ENCODE peak calls at places on chromosome 6, in nine cellular contexts. One of them, this sample, is unnamed.

GRCh38 chr6:27439371-27439770 is 33.5 kb downstream of the ZNF184 start:
- DNase-seq in frontal cortex: no peak
- DNase-seq in ovary: no peak
- DNase-seq in astrocyte of the cerebellum: no peak
- DNase-seq in HuH-7.5: no peak
- DNase-seq in tibial nerve: no peak
- DNase-seq in glutamatergic neuron: no peak
- DNase-seq in stimulated activated CD4-positive, alpha-beta T cell treated with anti-CD3 and anti-CD28 coated beads, Interleukin-2, amount 100 ng/mL, for 24 hours: no peak
- DNase-seq in AG04449: no peak
- DNase-seq in this sample: no peak

GRCh38 chr6:37535701-37536461 is 36.2 kb upstream of the CCDC167 start:
- DNase-seq in ovary: no peak
- DNase-seq in HuH-7.5: no peak
- DNase-seq in tibial nerve: no peak
- DNase-seq in astrocyte of the cerebellum: no peak
- DNase-seq in stimulated activated CD4-positive, alpha-beta T cell treated with anti-CD3 and anti-CD28 coated beads, Interleukin-2, amount 100 ng/mL, for 24 hours: peak
- DNase-seq in frontal cortex: no peak
- DNase-seq in glutamatergic neuron: peak
- DNase-seq in AG04449: no peak
- DNase-seq in this sample: no peak

GRCh38 chr6:149380523-149380922 is 19.5 kb upstream of the SUMO4 start:
- DNase-seq in HuH-7.5: no peak
- DNase-seq in glutamatergic neuron: no peak
- DNase-seq in frontal cortex: no peak
- DNase-seq in stimulated activated CD4-positive, alpha-beta T cell treated with anti-CD3 and anti-CD28 coated beads, Interleukin-2, amount 100 ng/mL, for 24 hours: no peak
- DNase-seq in ovary: no peak
- DNase-seq in tibial nerve: no peak
- DNase-seq in AG04449: no peak
- DNase-seq in astrocyte of the cerebellum: no peak
- DNase-seq in this sample: no peak

GRCh38 chr6:57284056-57284455 is 33.4 kb upstream of the PRIM2 start:
- DNase-seq in glutamatergic neuron: no peak
- DNase-seq in ovary: no peak
- DNase-seq in frontal cortex: no peak
- DNase-seq in AG04449: no peak
- DNase-seq in stimulated activated CD4-positive, alpha-beta T cell treated with anti-CD3 and anti-CD28 coated beads, Interleukin-2, amount 100 ng/mL, for 24 hours: no peak
- DNase-seq in astrocyte of the cerebellum: no peak
- DNase-seq in HuH-7.5: no peak
- DNase-seq in tibial nerve: no peak
- DNase-seq in this sample: no peak

GRCh38 chr6:133286765-133287164 is 45.6 kb downstream of the EYA4 start:
- DNase-seq in frontal cortex: no peak
- DNase-seq in glutamatergic neuron: no peak
- DNase-seq in stimulated activated CD4-positive, alpha-beta T cell treated with anti-CD3 and anti-CD28 coated beads, Interleukin-2, amount 100 ng/mL, for 24 hours: no peak
- DNase-seq in astrocyte of the cerebellum: no peak
- DNase-seq in tibial nerve: no peak
- DNase-seq in AG04449: no peak
- DNase-seq in ovary: no peak
- DNase-seq in HuH-7.5: no peak
- DNase-seq in this sample: peak

GRCh38 chr6:56046576-56046975 is 171.2 kb upstream of the BMP5 start:
- DNase-seq in stimulated activated CD4-positive, alpha-beta T cell treated with anti-CD3 and anti-CD28 coated beads, Interleukin-2, amount 100 ng/mL, for 24 hours: no peak
- DNase-seq in tibial nerve: peak
- DNase-seq in AG04449: no peak
- DNase-seq in astrocyte of the cerebellum: peak
- DNase-seq in frontal cortex: no peak
- DNase-seq in HuH-7.5: no peak
- DNase-seq in ovary: no peak
- DNase-seq in glutamatergic neuron: no peak
- DNase-seq in this sample: no peak

GRCh38 chr6:40588070-40588384 is 863 bp upstream of the LRFN2 start:
- DNase-seq in glutamatergic neuron: no peak
- DNase-seq in AG04449: no peak
- DNase-seq in ovary: no peak
- DNase-seq in tibial nerve: no peak
- DNase-seq in astrocyte of the cerebellum: no peak
- DNase-seq in HuH-7.5: no peak
- DNase-seq in stimulated activated CD4-positive, alpha-beta T cell treated with anti-CD3 and anti-CD28 coated beads, Interleukin-2, amount 100 ng/mL, for 24 hours: no peak
- DNase-seq in frontal cortex: no peak
- DNase-seq in this sample: no peak

GRCh38 chr6:54386295-54386694 is 78.1 kb downstream of the TINAG start:
- DNase-seq in glutamatergic neuron: no peak
- DNase-seq in HuH-7.5: no peak
- DNase-seq in stimulated activated CD4-positive, alpha-beta T cell treated with anti-CD3 and anti-CD28 coated beads, Interleukin-2, amount 100 ng/mL, for 24 hours: no peak
- DNase-seq in AG04449: no peak
- DNase-seq in frontal cortex: no peak
- DNase-seq in astrocyte of the cerebellum: no peak
- DNase-seq in tibial nerve: no peak
- DNase-seq in ovary: no peak
- DNase-seq in this sample: no peak

GRCh38 chr6:108914235-108915022 is 66.2 kb downstream of the ARMC2 start:
- DNase-seq in glutamatergic neuron: no peak
- DNase-seq in HuH-7.5: peak
- DNase-seq in tibial nerve: no peak
- DNase-seq in AG04449: no peak
- DNase-seq in ovary: no peak
- DNase-seq in stimulated activated CD4-positive, alpha-beta T cell treated with anti-CD3 and anti-CD28 coated beads, Interleukin-2, amount 100 ng/mL, for 24 hours: peak
- DNase-seq in astrocyte of the cerebellum: no peak
- DNase-seq in frontal cortex: no peak
- DNase-seq in this sample: peak

GRCh38 chr6:86963352-86963751 is 26.0 kb downstream of the HTR1E start:
- DNase-seq in frontal cortex: no peak
- DNase-seq in astrocyte of the cerebellum: no peak
- DNase-seq in HuH-7.5: no peak
- DNase-seq in tibial nerve: no peak
- DNase-seq in ovary: no peak
- DNase-seq in AG04449: no peak
- DNase-seq in stimulated activated CD4-positive, alpha-beta T cell treated with anti-CD3 and anti-CD28 coated beads, Interleukin-2, amount 100 ng/mL, for 24 hours: no peak
- DNase-seq in glutamatergic neuron: no peak
- DNase-seq in this sample: no peak

GRCh38 chr6:27031302-27031701 is 216.2 kb upstream of the PRSS16 start:
- DNase-seq in stimulated activated CD4-positive, alpha-beta T cell treated with anti-CD3 and anti-CD28 coated beads, Interleukin-2, amount 100 ng/mL, for 24 hours: no peak
- DNase-seq in HuH-7.5: no peak
- DNase-seq in glutamatergic neuron: no peak
- DNase-seq in tibial nerve: no peak
- DNase-seq in astrocyte of the cerebellum: no peak
- DNase-seq in frontal cortex: no peak
- DNase-seq in AG04449: no peak
- DNase-seq in ovary: no peak
- DNase-seq in this sample: no peak

GRCh38 chr6:123848347-123848746 is 44.7 kb downstream of the NKAIN2 start:
- DNase-seq in AG04449: no peak
- DNase-seq in ovary: no peak
- DNase-seq in glutamatergic neuron: no peak
- DNase-seq in tibial nerve: no peak
- DNase-seq in stimulated activated CD4-positive, alpha-beta T cell treated with anti-CD3 and anti-CD28 coated beads, Interleukin-2, amount 100 ng/mL, for 24 hours: no peak
- DNase-seq in astrocyte of the cerebellum: no peak
- DNase-seq in frontal cortex: no peak
- DNase-seq in HuH-7.5: no peak
- DNase-seq in this sample: no peak

GRCh38 chr6:140480852-140481251 is 1106.4 kb upstream of the CITED2 start:
- DNase-seq in ovary: peak
- DNase-seq in stimulated activated CD4-positive, alpha-beta T cell treated with anti-CD3 and anti-CD28 coated beads, Interleukin-2, amount 100 ng/mL, for 24 hours: no peak
- DNase-seq in AG04449: no peak
- DNase-seq in astrocyte of the cerebellum: no peak
- DNase-seq in HuH-7.5: no peak
- DNase-seq in tibial nerve: no peak
- DNase-seq in glutamatergic neuron: no peak
- DNase-seq in frontal cortex: no peak
- DNase-seq in this sample: no peak

GRCh38 chr6:169766921-169767736 is 15.7 kb downstream of the ERMARD start:
- DNase-seq in HuH-7.5: no peak
- DNase-seq in glutamatergic neuron: no peak
- DNase-seq in AG04449: no peak
- DNase-seq in ovary: no peak
- DNase-seq in stimulated activated CD4-positive, alpha-beta T cell treated with anti-CD3 and anti-CD28 coated beads, Interleukin-2, amount 100 ng/mL, for 24 hours: no peak
- DNase-seq in astrocyte of the cerebellum: no peak
- DNase-seq in tibial nerve: no peak
- DNase-seq in frontal cortex: no peak
- DNase-seq in this sample: no peak

GRCh38 chr6:35725721-35726438 is 11.0 kb upstream of the ARMC12 start:
- DNase-seq in tibial nerve: peak
- DNase-seq in frontal cortex: no peak
- DNase-seq in stimulated activated CD4-positive, alpha-beta T cell treated with anti-CD3 and anti-CD28 coated beads, Interleukin-2, amount 100 ng/mL, for 24 hours: no peak
- DNase-seq in astrocyte of the cerebellum: no peak
- DNase-seq in ovary: peak
- DNase-seq in AG04449: no peak
- DNase-seq in glutamatergic neuron: no peak
- DNase-seq in HuH-7.5: no peak
- DNase-seq in this sample: no peak

GRCh38 chr6:72182337-72183246 is 296.2 kb downstream of the RIMS1 start:
- DNase-seq in HuH-7.5: peak
- DNase-seq in astrocyte of the cerebellum: no peak
- DNase-seq in glutamatergic neuron: peak
- DNase-seq in tibial nerve: no peak
- DNase-seq in AG04449: no peak
- DNase-seq in stimulated activated CD4-positive, alpha-beta T cell treated with anti-CD3 and anti-CD28 coated beads, Interleukin-2, amount 100 ng/mL, for 24 hours: peak
- DNase-seq in frontal cortex: peak
- DNase-seq in ovary: no peak
- DNase-seq in this sample: peak

GRCh38 chr6:144063744-144064401 is 31.5 kb downstream of the SF3B5 start:
- DNase-seq in tibial nerve: peak
- DNase-seq in frontal cortex: peak
- DNase-seq in glutamatergic neuron: peak
- DNase-seq in HuH-7.5: peak
- DNase-seq in AG04449: no peak
- DNase-seq in ovary: peak
- DNase-seq in stimulated activated CD4-positive, alpha-beta T cell treated with anti-CD3 and anti-CD28 coated beads, Interleukin-2, amount 100 ng/mL, for 24 hours: peak
- DNase-seq in astrocyte of the cerebellum: no peak
- DNase-seq in this sample: peak

GRCh38 chr6:41560440-41561192 is 14.4 kb downstream of the FOXP4 start:
- DNase-seq in glutamatergic neuron: peak
- DNase-seq in astrocyte of the cerebellum: no peak
- DNase-seq in frontal cortex: no peak
- DNase-seq in stimulated activated CD4-positive, alpha-beta T cell treated with anti-CD3 and anti-CD28 coated beads, Interleukin-2, amount 100 ng/mL, for 24 hours: peak
- DNase-seq in AG04449: no peak
- DNase-seq in HuH-7.5: no peak
- DNase-seq in ovary: peak
- DNase-seq in tibial nerve: no peak
- DNase-seq in this sample: peak

GRCh38 chr6:11143394-11144371 is 32.2 kb upstream of the ERVFRD-1 start:
- DNase-seq in ovary: no peak
- DNase-seq in frontal cortex: no peak
- DNase-seq in HuH-7.5: no peak
- DNase-seq in astrocyte of the cerebellum: no peak
- DNase-seq in tibial nerve: peak
- DNase-seq in glutamatergic neuron: no peak
- DNase-seq in AG04449: no peak
- DNase-seq in stimulated activated CD4-positive, alpha-beta T cell treated with anti-CD3 and anti-CD28 coated beads, Interleukin-2, amount 100 ng/mL, for 24 hours: peak
- DNase-seq in this sample: peak

GRCh38 chr6:13576017-13576416 is 1.6 kb downstream of the SIRT5 start:
- DNase-seq in tibial nerve: no peak
- DNase-seq in stimulated activated CD4-positive, alpha-beta T cell treated with anti-CD3 and anti-CD28 coated beads, Interleukin-2, amount 100 ng/mL, for 24 hours: no peak
- DNase-seq in frontal cortex: no peak
- DNase-seq in glutamatergic neuron: no peak
- DNase-seq in astrocyte of the cerebellum: no peak
- DNase-seq in ovary: no peak
- DNase-seq in AG04449: no peak
- DNase-seq in HuH-7.5: no peak
- DNase-seq in this sample: no peak

GRCh38 chr6:148316308-148316707 is 26.3 kb upstream of the SASH1 start:
- DNase-seq in AG04449: no peak
- DNase-seq in frontal cortex: no peak
- DNase-seq in HuH-7.5: no peak
- DNase-seq in stimulated activated CD4-positive, alpha-beta T cell treated with anti-CD3 and anti-CD28 coated beads, Interleukin-2, amount 100 ng/mL, for 24 hours: no peak
- DNase-seq in astrocyte of the cerebellum: no peak
- DNase-seq in ovary: no peak
- DNase-seq in tibial nerve: no peak
- DNase-seq in glutamatergic neuron: no peak
- DNase-seq in this sample: peak

GRCh38 chr6:157376706-157377230 is 4.2 kb upstream of the ZDHHC14 start:
- DNase-seq in HuH-7.5: no peak
- DNase-seq in glutamatergic neuron: no peak
- DNase-seq in astrocyte of the cerebellum: no peak
- DNase-seq in frontal cortex: no peak
- DNase-seq in tibial nerve: no peak
- DNase-seq in stimulated activated CD4-positive, alpha-beta T cell treated with anti-CD3 and anti-CD28 coated beads, Interleukin-2, amount 100 ng/mL, for 24 hours: no peak
- DNase-seq in ovary: no peak
- DNase-seq in AG04449: no peak
- DNase-seq in this sample: no peak

GRCh38 chr6:52511572-52512151 is 65.2 kb downstream of the TRAM2 start:
- DNase-seq in glutamatergic neuron: no peak
- DNase-seq in ovary: no peak
- DNase-seq in HuH-7.5: no peak
- DNase-seq in frontal cortex: no peak
- DNase-seq in tibial nerve: no peak
- DNase-seq in astrocyte of the cerebellum: no peak
- DNase-seq in AG04449: no peak
- DNase-seq in stimulated activated CD4-positive, alpha-beta T cell treated with anti-CD3 and anti-CD28 coated beads, Interleukin-2, amount 100 ng/mL, for 24 hours: no peak
- DNase-seq in this sample: no peak

GRCh38 chr6:167116109-167116837 is 6.6 kb upstream of the CCR6 start:
- DNase-seq in AG04449: no peak
- DNase-seq in ovary: peak
- DNase-seq in astrocyte of the cerebellum: no peak
- DNase-seq in frontal cortex: no peak
- DNase-seq in tibial nerve: no peak
- DNase-seq in stimulated activated CD4-positive, alpha-beta T cell treated with anti-CD3 and anti-CD28 coated beads, Interleukin-2, amount 100 ng/mL, for 24 hours: no peak
- DNase-seq in HuH-7.5: no peak
- DNase-seq in glutamatergic neuron: no peak
- DNase-seq in this sample: no peak

GRCh38 chr6:143687604-143688003 is 9.8 kb downstream of the PHACTR2 start:
- DNase-seq in HuH-7.5: no peak
- DNase-seq in ovary: no peak
- DNase-seq in tibial nerve: no peak
- DNase-seq in astrocyte of the cerebellum: no peak
- DNase-seq in AG04449: no peak
- DNase-seq in glutamatergic neuron: no peak
- DNase-seq in frontal cortex: no peak
- DNase-seq in stimulated activated CD4-positive, alpha-beta T cell treated with anti-CD3 and anti-CD28 coated beads, Interleukin-2, amount 100 ng/mL, for 24 hours: no peak
- DNase-seq in this sample: no peak

GRCh38 chr6:79557683-79558082 is 20.5 kb upstream of the LCA5 start:
- DNase-seq in astrocyte of the cerebellum: no peak
- DNase-seq in glutamatergic neuron: no peak
- DNase-seq in stimulated activated CD4-positive, alpha-beta T cell treated with anti-CD3 and anti-CD28 coated beads, Interleukin-2, amount 100 ng/mL, for 24 hours: no peak
- DNase-seq in AG04449: no peak
- DNase-seq in tibial nerve: no peak
- DNase-seq in frontal cortex: no peak
- DNase-seq in HuH-7.5: no peak
- DNase-seq in ovary: no peak
- DNase-seq in this sample: no peak

GRCh38 chr6:161963181-161963580 is 689.3 kb upstream of the AGPAT4 start:
- DNase-seq in AG04449: no peak
- DNase-seq in glutamatergic neuron: no peak
- DNase-seq in ovary: no peak
- DNase-seq in tibial nerve: no peak
- DNase-seq in frontal cortex: no peak
- DNase-seq in stimulated activated CD4-positive, alpha-beta T cell treated with anti-CD3 and anti-CD28 coated beads, Interleukin-2, amount 100 ng/mL, for 24 hours: no peak
- DNase-seq in astrocyte of the cerebellum: no peak
- DNase-seq in HuH-7.5: no peak
- DNase-seq in this sample: no peak

GRCh38 chr6:36599791-36600209 is 5.6 kb downstream of the SRSF3 start:
- DNase-seq in stimulated activated CD4-positive, alpha-beta T cell treated with anti-CD3 and anti-CD28 coated beads, Interleukin-2, amount 100 ng/mL, for 24 hours: peak
- DNase-seq in astrocyte of the cerebellum: no peak
- DNase-seq in frontal cortex: no peak
- DNase-seq in HuH-7.5: no peak
- DNase-seq in ovary: peak
- DNase-seq in AG04449: no peak
- DNase-seq in glutamatergic neuron: peak
- DNase-seq in tibial nerve: no peak
- DNase-seq in this sample: peak

GRCh38 chr6:106411643-106412200 is 51.2 kb downstream of the CRYBG1 start:
- DNase-seq in AG04449: no peak
- DNase-seq in tibial nerve: no peak
- DNase-seq in astrocyte of the cerebellum: no peak
- DNase-seq in stimulated activated CD4-positive, alpha-beta T cell treated with anti-CD3 and anti-CD28 coated beads, Interleukin-2, amount 100 ng/mL, for 24 hours: no peak
- DNase-seq in frontal cortex: no peak
- DNase-seq in glutamatergic neuron: no peak
- DNase-seq in HuH-7.5: no peak
- DNase-seq in ovary: no peak
- DNase-seq in this sample: no peak

GRCh38 chr6:34272022-34272926 is 23.5 kb upstream of the SMIM29 start:
- DNase-seq in frontal cortex: no peak
- DNase-seq in stimulated activated CD4-positive, alpha-beta T cell treated with anti-CD3 and anti-CD28 coated beads, Interleukin-2, amount 100 ng/mL, for 24 hours: no peak
- DNase-seq in astrocyte of the cerebellum: no peak
- DNase-seq in HuH-7.5: no peak
- DNase-seq in ovary: no peak
- DNase-seq in tibial nerve: no peak
- DNase-seq in AG04449: no peak
- DNase-seq in glutamatergic neuron: no peak
- DNase-seq in this sample: no peak

GRCh38 chr6:41439524-41440418 is 104.4 kb downstream of the NCR2 start:
- DNase-seq in tibial nerve: no peak
- DNase-seq in glutamatergic neuron: no peak
- DNase-seq in AG04449: no peak
- DNase-seq in ovary: no peak
- DNase-seq in astrocyte of the cerebellum: no peak
- DNase-seq in HuH-7.5: no peak
- DNase-seq in frontal cortex: no peak
- DNase-seq in stimulated activated CD4-positive, alpha-beta T cell treated with anti-CD3 and anti-CD28 coated beads, Interleukin-2, amount 100 ng/mL, for 24 hours: no peak
- DNase-seq in this sample: no peak

This sample was measured in A673.